ENCODE peak calls at places on chromosomes 6 and 20, in nine cellular contexts. B is AG08395; A is sigmoid colon; H is cerebellar cortex; M is Kasumi-1; E is stimulated activated CD8-positive, alpha-beta memory T cell treated with anti-CD3 and anti-CD28 coated beads, Interleukin-2, amount 100 ng/mL, for 48 hours; Y is Panc1; W is iris pigment epithelial cell; C is AML-193. T is an unnamed sample.

GRCh38 chr6:127564761-127565160 is 12.2 kb upstream of the C6orf58 start:
- DNase-seq in B (no peak), A (no peak), H (no peak), M (no peak), E (no peak), Y (no peak), W (no peak), C (no peak), T (no peak)

GRCh38 chr20:63941282-63942060 is 14.7 kb downstream of the UCKL1 start:
- DNase-seq in B (peak), A (peak), H (peak), M (peak), E (peak), Y (no peak), W (no peak), C (no peak), T (peak)

GRCh38 chr6:48068326-48069191 is 42.4 kb downstream of the PTCHD4 start:
- DNase-seq in B (no peak), A (no peak), H (no peak), M (no peak), E (no peak), Y (no peak), W (no peak), C (no peak), T (no peak)

GRCh38 chr6:1491920-1492319 is 102.5 kb downstream of the FOXF2 start:
- DNase-seq in B (no peak), A (no peak), H (no peak), M (no peak), E (no peak), Y (no peak), W (no peak), C (no peak), T (no peak)

GRCh38 chr6:134422426-134423231 is 104.7 kb upstream of the SGK1 start:
- DNase-seq in B (peak), A (no peak), H (no peak), M (no peak), E (no peak), Y (no peak), W (peak), C (no peak), T (no peak)

GRCh38 chr6:41288025-41288777 is 1.7 kb upstream of the TREM1 start:
- DNase-seq in B (no peak), A (no peak), H (no peak), M (no peak), E (no peak), Y (no peak), W (peak), C (no peak), T (peak)

GRCh38 chr6:27505209-27506027 is 32.5 kb upstream of the ZNF184 start:
- DNase-seq in B (peak), A (peak), H (peak), M (no peak), E (peak), Y (peak), W (peak), C (no peak), T (no peak)

GRCh38 chr6:23170044-23170443 is 600.7 kb downstream of the HDGFL1 start:
- DNase-seq in B (no peak), A (no peak), H (no peak), M (no peak), E (no peak), Y (no peak), W (no peak), C (no peak), T (no peak)

GRCh38 chr6:15282334-15282733 is 36.5 kb downstream of the JARID2 start:
- DNase-seq in B (no peak), A (no peak), H (no peak), M (no peak), E (no peak), Y (no peak), W (no peak), C (no peak), T (no peak)

GRCh38 chr6:168414696-168415095 is 26.3 kb upstream of the SMOC2 start:
- DNase-seq in B (no peak), A (no peak), H (no peak), M (no peak), E (no peak), Y (no peak), W (no peak), C (no peak), T (no peak)

GRCh38 chr6:125950293-125950692 is 6.3 kb upstream of the HINT3 start:
- DNase-seq in B (peak), A (no peak), H (no peak), M (no peak), E (no peak), Y (no peak), W (peak), C (no peak), T (no peak)

GRCh38 chr20:36875702-36876472 is at the start of gene TLDC2:
- DNase-seq in B (no peak), A (no peak), H (no peak), M (no peak), E (no peak), Y (no peak), W (no peak), C (no peak), T (no peak)

GRCh38 chr6:83518946-83519489 is 6.7 kb downstream of the PRSS35 start:
- DNase-seq in B (peak), A (no peak), H (no peak), M (peak), E (no peak), Y (no peak), W (peak), C (no peak), T (no peak)

GRCh38 chr6:138577151-138577915 is 78.0 kb upstream of the NHSL1 start:
- DNase-seq in B (no peak), A (no peak), H (peak), M (no peak), E (no peak), Y (no peak), W (no peak), C (no peak), T (no peak)

GRCh38 chr6:90928051-90928450 is 341.2 kb upstream of the MAP3K7 start:
- DNase-seq in B (no peak), A (no peak), H (no peak), M (no peak), E (no peak), Y (no peak), W (no peak), C (no peak), T (no peak)

GRCh38 chr20:7038029-7038428 is 270.5 kb downstream of the BMP2 start:
- DNase-seq in B (peak), A (no peak), H (no peak), M (no peak), E (no peak), Y (no peak), W (peak), C (no peak), T (no peak)

GRCh38 chr6:44020664-44021425 is 106.4 kb downstream of the MRPL14 start:
- DNase-seq in B (no peak), A (peak), H (no peak), M (no peak), E (no peak), Y (no peak), W (no peak), C (no peak), T (no peak)

GRCh38 chr6:753486-753885 is 60.5 kb upstream of the EXOC2 start:
- DNase-seq in B (peak), A (no peak), H (no peak), M (no peak), E (no peak), Y (no peak), W (peak), C (no peak), T (no peak)

GRCh38 chr6:116483616-116484015 is 22.4 kb downstream of the CALHM6 start:
- DNase-seq in B (no peak), A (no peak), H (no peak), M (no peak), E (no peak), Y (no peak), W (no peak), C (no peak), T (no peak)

GRCh38 chr6:146997062-146997461 is 207.2 kb upstream of the STXBP5 start:
- DNase-seq in B (peak), A (no peak), H (no peak), M (no peak), E (no peak), Y (no peak), W (peak), C (no peak), T (no peak)

GRCh38 chr20:24470782-24471582 is 1.6 kb downstream of the SYNDIG1 start:
- DNase-seq in B (no peak), A (peak), H (peak), M (no peak), E (no peak), Y (no peak), W (no peak), C (no peak), T (no peak)

GRCh38 chr6:134426623-134427022 is 108.7 kb upstream of the SGK1 start:
- DNase-seq in B (no peak), A (no peak), H (no peak), M (no peak), E (no peak), Y (no peak), W (no peak), C (no peak), T (no peak)

GRCh38 chr6:2471474-2471873 is 226.1 kb upstream of the GMDS start:
- DNase-seq in B (no peak), A (no peak), H (no peak), M (no peak), E (no peak), Y (no peak), W (no peak), C (no peak), T (no peak)

GRCh38 chr6:154127638-154128037 is 88.6 kb downstream of the OPRM1 start:
- DNase-seq in B (no peak), A (no peak), H (no peak), M (no peak), E (no peak), Y (no peak), W (no peak), C (no peak), T (no peak)

GRCh38 chr6:144683216-144684070 is 398.3 kb downstream of the UTRN start:
- DNase-seq in B (peak), A (no peak), H (no peak), M (no peak), E (no peak), Y (no peak), W (no peak), C (no peak), T (no peak)

T was measured in NAMALWA.